ENCODE peak calls at places on chromosomes 5 and 9, in four cellular contexts. One of them, this sample, is unnamed.

GRCh38 chr9:121736147-121736721 is 84.8 kb downstream of the DAB2IP start:
- DNase-seq in brain microvascular endothelial cell: no peak
- DNase-seq in COR-L47: no peak
- DNase-seq in activated effector memory CD4-positive, alpha-beta T cell treated with Interleukin-2 at 50 U/mL for 16 hours: no peak
- DNase-seq in this sample: peak

GRCh38 chr9:132160802-132161742 is 786 bp upstream of the NTNG2 start:
- DNase-seq in COR-L47: no peak
- DNase-seq in brain microvascular endothelial cell: peak
- DNase-seq in activated effector memory CD4-positive, alpha-beta T cell treated with Interleukin-2 at 50 U/mL for 16 hours: peak
- DNase-seq in this sample: peak

GRCh38 chr9:136619742-136620440 is 42.8 kb upstream of the EGFL7 start:
- DNase-seq in brain microvascular endothelial cell: peak
- DNase-seq in COR-L47: no peak
- DNase-seq in activated effector memory CD4-positive, alpha-beta T cell treated with Interleukin-2 at 50 U/mL for 16 hours: no peak
- DNase-seq in this sample: no peak

GRCh38 chr5:133032852-133033742 is 6.7 kb upstream of the ZCCHC10 start:
- DNase-seq in activated effector memory CD4-positive, alpha-beta T cell treated with Interleukin-2 at 50 U/mL for 16 hours: no peak
- DNase-seq in brain microvascular endothelial cell: no peak
- DNase-seq in COR-L47: no peak
- DNase-seq in this sample: no peak

GRCh38 chr9:37144762-37145161 is 24.4 kb downstream of the ZCCHC7 start:
- DNase-seq in activated effector memory CD4-positive, alpha-beta T cell treated with Interleukin-2 at 50 U/mL for 16 hours: no peak
- DNase-seq in COR-L47: no peak
- DNase-seq in brain microvascular endothelial cell: peak
- DNase-seq in this sample: no peak

GRCh38 chr9:98912450-98912849 is 31.3 kb upstream of the COL15A1 start:
- DNase-seq in brain microvascular endothelial cell: no peak
- DNase-seq in COR-L47: no peak
- DNase-seq in activated effector memory CD4-positive, alpha-beta T cell treated with Interleukin-2 at 50 U/mL for 16 hours: no peak
- DNase-seq in this sample: no peak

GRCh38 chr9:91374939-91375338 is 13.2 kb upstream of the AUH start:
- DNase-seq in brain microvascular endothelial cell: peak
- DNase-seq in COR-L47: no peak
- DNase-seq in activated effector memory CD4-positive, alpha-beta T cell treated with Interleukin-2 at 50 U/mL for 16 hours: no peak
- DNase-seq in this sample: peak

GRCh38 chr5:33297760-33298216 is 143.0 kb upstream of the TARS1 start:
- DNase-seq in COR-L47: no peak
- DNase-seq in activated effector memory CD4-positive, alpha-beta T cell treated with Interleukin-2 at 50 U/mL for 16 hours: no peak
- DNase-seq in brain microvascular endothelial cell: no peak
- DNase-seq in this sample: no peak

GRCh38 chr9:136258299-136258625 is 12.7 kb upstream of the QSOX2 start:
- DNase-seq in brain microvascular endothelial cell: no peak
- DNase-seq in COR-L47: no peak
- DNase-seq in activated effector memory CD4-positive, alpha-beta T cell treated with Interleukin-2 at 50 U/mL for 16 hours: no peak
- DNase-seq in this sample: no peak

GRCh38 chr5:133244242-133244641 is 192.4 kb downstream of the HSPA4 start:
- DNase-seq in COR-L47: peak
- DNase-seq in activated effector memory CD4-positive, alpha-beta T cell treated with Interleukin-2 at 50 U/mL for 16 hours: no peak
- DNase-seq in brain microvascular endothelial cell: no peak
- DNase-seq in this sample: no peak